ENCODE peak calls at places on chromosomes 12 and 14, in six cellular contexts. N is B cell, J is colonic mucosa, P is A549, X is K562, Z is upper lobe of left lung. V is an unnamed sample.

GRCh38 chr14:31992051-31992450 is 85.1 kb upstream of the ARHGAP5 start:
- DNase-seq in P (peak), X (no peak), J (no peak), N (no peak), Z (no peak), V (no peak)

GRCh38 chr12:120833849-120834248 is 70.3 kb downstream of the SPPL3 start:
- DNase-seq in Z (no peak), X (no peak), P (no peak), J (no peak), N (no peak), V (no peak)

GRCh38 chr12:112728909-112729308 is 62.6 kb upstream of the RPH3A start:
- DNase-seq in P (no peak), X (no peak), N (no peak), Z (no peak), J (no peak), V (no peak)

GRCh38 chr12:70652451-70652850 is 15.2 kb upstream of the PTPRB start:
- DNase-seq in J (no peak), P (no peak), Z (no peak), N (no peak), X (no peak), V (no peak)

GRCh38 chr12:28191018-28191595 is 851 bp downstream of the CCDC91 start:
- DNase-seq in Z (no peak), J (no peak), P (no peak), X (peak), N (no peak), V (no peak)

GRCh38 chr12:104695453-104696148 is 238.9 kb downstream of the CHST11 start:
- DNase-seq in Z (no peak), J (no peak), N (peak), P (no peak), X (no peak), V (no peak)

GRCh38 chr12:123942911-123943648 is 29.6 kb downstream of the CCDC92 start:
- DNase-seq in P (no peak), Z (no peak), J (no peak), X (no peak), N (no peak), V (no peak)

GRCh38 chr12:7108928-7109920 is at the start of gene C1RL:
- DNase-seq in Z (peak), N (peak), X (peak), J (peak), P (peak), V (peak)

GRCh38 chr14:59133202-59133601 is 55.3 kb upstream of the DAAM1 start:
- DNase-seq in P (no peak), X (peak), J (no peak), Z (no peak), N (no peak), V (no peak)

GRCh38 chr14:96011609-96012008 is 27.6 kb upstream of the C14orf132 start:
- DNase-seq in Z (no peak), P (no peak), X (no peak), N (no peak), J (no peak), V (no peak)

GRCh38 chr12:56897844-56898341 is 36.3 kb downstream of the SDR9C7 start:
- DNase-seq in J (no peak), N (no peak), Z (no peak), P (no peak), X (peak), V (no peak)

GRCh38 chr12:111269688-111270087 is 99.2 kb downstream of the PHETA1 start:
- DNase-seq in Z (no peak), N (no peak), X (no peak), P (no peak), J (no peak), V (no peak)

GRCh38 chr14:35333797-35334743 is 41.9 kb downstream of the PSMA6 start:
- DNase-seq in P (peak), N (no peak), Z (peak), J (no peak), X (no peak), V (no peak)

GRCh38 chr14:73269729-73270651 is 32.7 kb downstream of the PAPLN start:
- DNase-seq in P (no peak), J (peak), N (peak), Z (peak), X (no peak), V (no peak)

GRCh38 chr12:6323340-6323994 is 13.0 kb downstream of the PLEKHG6 start:
- DNase-seq in N (no peak), X (peak), Z (peak), J (no peak), P (peak), V (no peak)

GRCh38 chr12:6872073-6873048 is 742 bp downstream of the SPSB2 start:
- DNase-seq in Z (peak), X (peak), N (peak), J (peak), P (peak), V (peak)

GRCh38 chr12:230925-231671 is 17.1 kb upstream of the SLC6A12 start:
- DNase-seq in P (no peak), N (peak), Z (no peak), J (no peak), X (no peak), V (peak)

GRCh38 chr12:68839183-68840147 is 31.5 kb downstream of the MDM2 start:
- DNase-seq in J (no peak), P (no peak), N (no peak), Z (no peak), X (no peak), V (no peak)

GRCh38 chr12:81859521-81859920 is 100.4 kb upstream of the PPFIA2 start:
- DNase-seq in X (no peak), P (no peak), N (no peak), J (no peak), Z (no peak), V (no peak)

GRCh38 chr12:124928095-124928911 is 13.9 kb upstream of the UBC start:
- DNase-seq in N (no peak), Z (peak), X (no peak), P (peak), J (peak), V (no peak)

GRCh38 chr12:4763549-4763948 is 43.3 kb downstream of the GALNT8 start:
- DNase-seq in P (peak), J (peak), N (no peak), Z (peak), X (peak), V (no peak)

GRCh38 chr14:54566410-54567223 is at the start of gene SAMD4A:
- DNase-seq in J (peak), X (peak), Z (peak), P (peak), N (peak), V (peak)
- TF ChIP-seq CTCF in J (no peak), X (no peak), Z (peak), P (peak), N (peak), V (peak)

GRCh38 chr12:74412607-74413230 is 124.9 kb upstream of the ATXN7L3B start:
- DNase-seq in J (no peak), P (peak), Z (no peak), N (no peak), X (peak), V (no peak)
- TF ChIP-seq CTCF in J (no peak), P (peak), Z (no peak), N (peak), X (peak), V (peak)

GRCh38 chr12:102702447-102703114 is 214.5 kb downstream of the PAH start:
- DNase-seq in N (peak), Z (peak), J (no peak), P (peak), X (peak), V (no peak)
- TF ChIP-seq CTCF in N (peak), Z (peak), J (peak), P (peak), X (peak), V (peak)

DNA sequence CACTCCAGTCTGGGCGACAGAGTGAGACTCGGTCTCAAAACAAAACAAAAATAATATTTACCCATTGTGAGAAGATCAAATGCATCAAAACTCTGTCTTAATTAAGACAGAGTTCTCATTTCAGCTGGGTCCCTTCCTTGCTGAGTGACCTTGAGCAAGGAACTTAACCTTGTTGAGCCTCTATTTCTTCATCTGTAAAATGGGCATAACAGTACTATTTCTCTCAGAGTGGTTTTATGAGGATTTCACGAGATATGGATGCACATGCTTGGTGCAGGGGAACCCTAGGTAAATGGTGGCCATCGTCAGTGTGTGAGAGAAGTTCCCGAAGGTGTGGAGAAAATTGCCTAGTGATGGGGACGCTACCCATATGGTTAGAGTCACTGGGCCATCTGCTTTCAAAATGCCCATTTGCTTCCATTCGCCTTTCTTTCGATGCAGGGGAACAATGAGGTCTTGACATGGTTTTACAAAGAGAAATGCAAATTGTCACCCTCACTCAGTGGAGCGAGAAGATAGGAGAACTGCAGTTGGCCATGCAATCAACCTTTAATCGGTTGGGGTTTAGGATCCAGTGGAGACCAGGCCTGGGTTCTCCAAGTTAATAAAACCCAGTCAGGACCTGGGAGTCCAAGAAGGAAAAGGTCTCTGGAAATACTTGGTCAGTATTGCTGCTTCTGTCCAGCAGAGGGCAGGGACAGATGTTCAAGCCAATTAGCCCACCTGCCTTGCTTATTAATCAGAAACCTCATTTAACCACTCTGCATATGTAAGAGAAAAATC is 37.1 kb downstream of the CFAP251 start:
- DNase-seq in X (no peak), N (no peak), J (no peak), P (peak), Z (no peak), V (no peak)
- TF ChIP-seq CTCF in X (peak), N (peak), J (peak), P (peak), Z (peak), V (peak)

GRCh38 chr14:106277503-106277902 is 751.1 kb downstream of the TMEM121 start:
- DNase-seq in X (peak), Z (no peak), N (no peak), J (no peak), P (no peak), V (no peak)
- TF ChIP-seq CTCF in X (peak), Z (peak), N (peak), J (peak), P (peak), V (no peak)

GRCh38 chr14:22434030-22434429 is 155.0 kb downstream of the DAD1 start:
- DNase-seq in P (no peak), Z (no peak), N (no peak), J (no peak), X (peak), V (no peak)
- TF ChIP-seq CTCF in P (no peak), Z (no peak), N (no peak), J (no peak), X (peak), V (no peak)

DNA sequence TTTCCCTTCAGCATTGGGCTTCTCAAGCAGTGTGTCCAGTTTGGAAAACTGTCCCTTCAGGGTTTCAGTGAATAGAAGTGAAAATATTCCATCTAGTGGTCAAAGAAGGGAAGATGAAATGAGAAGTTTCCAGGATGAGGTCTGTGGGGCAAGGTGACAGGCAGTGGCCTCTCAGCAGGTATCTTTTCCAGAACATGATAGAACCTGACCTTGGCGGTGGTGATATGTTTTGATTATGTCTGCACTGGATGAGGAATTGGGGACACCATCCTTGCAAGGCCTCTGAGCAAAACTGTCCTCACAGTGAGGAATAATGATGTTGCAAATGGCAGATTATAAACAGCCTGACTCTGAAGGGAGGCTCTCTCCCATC is 4.7 kb downstream of the GPX2 start:
- DNase-seq in P (peak), N (no peak), X (no peak), J (no peak), Z (no peak), V (no peak)
- TF ChIP-seq CTCF in P (peak), N (no peak), X (no peak), J (no peak), Z (peak), V (peak)

GRCh38 chr12:59149995-59150642 is 229.8 kb upstream of the LRIG3 start:
- DNase-seq in N (no peak), Z (no peak), J (peak), P (peak), X (peak), V (no peak)
- TF ChIP-seq CTCF in N (peak), Z (peak), J (peak), P (peak), X (peak), V (peak)

DNA sequence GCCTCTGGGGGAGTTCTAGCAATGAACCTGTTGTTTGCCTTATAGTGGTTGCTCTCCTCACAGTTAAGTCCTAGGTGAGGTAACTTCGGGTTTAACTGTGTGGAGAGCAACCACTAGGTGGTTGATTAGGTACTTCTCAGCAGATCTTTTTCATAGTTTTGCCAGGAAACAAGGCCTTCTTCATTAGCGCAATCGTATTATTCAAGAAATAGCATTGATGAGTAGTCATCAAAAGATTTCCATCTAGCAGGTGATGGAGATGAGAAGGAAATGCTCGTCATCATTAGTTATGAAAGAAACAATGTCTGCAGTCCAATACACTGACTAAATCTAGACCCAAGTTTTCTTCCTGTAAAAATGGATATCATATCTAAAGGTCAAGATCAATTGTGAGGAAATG is 923.3 kb downstream of the AACS start:
- DNase-seq in N (no peak), Z (no peak), J (no peak), X (no peak), P (no peak), V (no peak)
- TF ChIP-seq CTCF in N (no peak), Z (no peak), J (no peak), X (no peak), P (no peak), V (no peak)

V was measured in type B pancreatic cell.